ENCODE peak calls at places on chromosomes 12 and 14, in four cellular contexts. R is lower lobe of right lung, P is right cardiac atrium, B is Panc1. Z is an unnamed sample.

GRCh38 chr12:48933664-48934311 is 8.5 kb upstream of the FKBP11 start:
- ATAC-seq in R (no peak), P (no peak), B (no peak), Z (no peak)

GRCh38 chr12:73225371-73225937 is 953.3 kb downstream of the TRHDE start:
- ATAC-seq in R (no peak), P (no peak), B (no peak), Z (no peak)

GRCh38 chr12:104628338-104629135 is 171.8 kb downstream of the CHST11 start:
- ATAC-seq in R (no peak), P (peak), B (no peak), Z (no peak)

GRCh38 chr14:30085943-30086342 is 158.3 kb upstream of the PRKD1 start:
- ATAC-seq in R (no peak), P (peak), B (no peak), Z (no peak)

GRCh38 chr12:9115731-9116689 is at the start of gene A2M:
- ATAC-seq in R (peak), P (peak), B (no peak), Z (peak)

GRCh38 chr12:56257491-56258067 is 605 bp downstream of the ANKRD52 start:
- ATAC-seq in R (peak), P (peak), B (peak), Z (no peak)

GRCh38 chr12:124906606-124907261 is 7.7 kb downstream of the UBC start:
- ATAC-seq in R (peak), P (peak), B (peak), Z (peak)

GRCh38 chr12:47033797-47034555 is 45.4 kb upstream of the PCED1B start:
- ATAC-seq in R (no peak), P (no peak), B (no peak), Z (no peak)

GRCh38 chr12:13125996-13126395 is 22.5 kb upstream of the GSG1 start:
- ATAC-seq in R (no peak), P (no peak), B (no peak), Z (no peak)

GRCh38 chr14:32494566-32495434 is 165.7 kb downstream of the AKAP6 start:
- ATAC-seq in R (no peak), P (peak), B (no peak), Z (no peak)

GRCh38 chr12:85358715-85359114 is 78.7 kb downstream of the ALX1 start:
- ATAC-seq in R (no peak), P (no peak), B (no peak), Z (no peak)

GRCh38 chr12:117481470-117481869 is 120.0 kb upstream of the NOS1 start:
- ATAC-seq in R (no peak), P (no peak), B (peak), Z (no peak)

GRCh38 chr12:109693653-109694224 is 19.9 kb upstream of the FAM222A start:
- ATAC-seq in R (no peak), P (no peak), B (no peak), Z (no peak)

GRCh38 chr14:32078794-32079663 is 1.9 kb downstream of the ARHGAP5 start:
- ATAC-seq in R (no peak), P (no peak), B (no peak), Z (no peak)

GRCh38 chr14:100305446-100306255 is 593 bp downstream of the SLC25A29 start:
- ATAC-seq in R (peak), P (peak), B (peak), Z (peak)

GRCh38 chr12:113186666-113187325 is 1.3 kb downstream of the RITA1 start:
- ATAC-seq in R (no peak), P (no peak), B (no peak), Z (no peak)

GRCh38 chr12:111687255-111687654 is 1.4 kb downstream of the ACAD10 start:
- ATAC-seq in R (no peak), P (no peak), B (no peak), Z (no peak)

GRCh38 chr12:47736877-47737676 is 11.8 kb upstream of the ENDOU start:
- ATAC-seq in R (peak), P (peak), B (no peak), Z (peak)

Z was measured in gastroesophageal sphincter.